ENCODE peak calls at places on chromosomes 3 and 15, in four cellular contexts. M, I, U and T are unnamed samples.
A peak's percentile ranks its signal among the peaks of the same experiment; 100 is the strongest.

GRCh38 chr15:84715442-84716035 is 400 bp downstream of the SEC11A start:
- DNase-seq in M (no peak), I (no peak), U (peak; percentile 65), T (no peak)

GRCh38 chr15:100763764-100764750 is 115.6 kb upstream of the ALDH1A3 start:
- DNase-seq in M (no peak), I (peak; percentile 57), U (no peak), T (no peak)

GRCh38 chr3:190534386-190534785 is 20.5 kb downstream of the IL1RAP start:
- DNase-seq in M (no peak), I (no peak), U (no peak), T (no peak)

GRCh38 chr15:83010709-83011270 is 649 bp downstream of the C15orf40 start:
- DNase-seq in M (peak; percentile 55), I (peak; percentile 87), U (peak; percentile 89), T (peak; percentile 85)

GRCh38 chr3:95815828-95816227 is 998.6 kb upstream of the EPHA6 start:
- DNase-seq in M (no peak), I (no peak), U (peak; percentile 21), T (no peak)

GRCh38 chr3:146612015-146612414 is 6.9 kb upstream of the PLSCR5 start:
- DNase-seq in M (no peak), I (no peak), U (no peak), T (no peak)

GRCh38 chr3:60080648-60081047 is 1030.8 kb upstream of the CFAP20DC start:
- DNase-seq in M (no peak), I (no peak), U (no peak), T (peak; percentile 60)

GRCh38 chr3:59388555-59389280 is 338.9 kb upstream of the CFAP20DC start:
- DNase-seq in M (no peak), I (no peak), U (no peak), T (no peak)

GRCh38 chr15:90957105-90957790 is 2.6 kb downstream of the RCCD1 start:
- DNase-seq in M (no peak), I (no peak), U (no peak), T (no peak)

GRCh38 chr3:193132923-193133463 is 108.0 kb upstream of the PLAAT1 start:
- DNase-seq in M (no peak), I (no peak), U (no peak), T (no peak)

GRCh38 chr15:70488002-70488605 is 275.3 kb downstream of the UACA start:
- DNase-seq in M (peak; percentile 10), I (peak; percentile 84), U (peak; percentile 89), T (peak; percentile 68)

GRCh38 chr3:50539356-50539838 is 28.1 kb downstream of the C3orf18 start:
- DNase-seq in M (no peak), I (no peak), U (no peak), T (no peak)

GRCh38 chr3:129249284-129250065 is at the start of gene COPG1:
- DNase-seq in M (peak; percentile 69), I (peak; percentile 93), U (peak; percentile 99), T (peak; percentile 89)

GRCh38 chr3:61005591-61005990 is 245.7 kb downstream of the FHIT start:
- DNase-seq in M (no peak), I (no peak), U (no peak), T (no peak)

GRCh38 chr3:43024183-43024865 is 45.2 kb downstream of the GASK1A start:
- DNase-seq in M (no peak), I (no peak), U (no peak), T (no peak)

GRCh38 chr3:160065282-160065681 is 76.6 kb downstream of the IL12A start:
- DNase-seq in M (no peak), I (no peak), U (no peak), T (no peak)

GRCh38 chr3:190996376-190996775 is 133.9 kb upstream of the GMNC start:
- DNase-seq in M (no peak), I (no peak), U (no peak), T (no peak)

GRCh38 chr15:75573643-75574384 is 5.3 kb downstream of the PTPN9 start:
- DNase-seq in M (no peak), I (no peak), U (no peak), T (no peak)

GRCh38 chr15:78302579-78302978 is 3.2 kb upstream of the SKIC8 start:
- DNase-seq in M (no peak), I (no peak), U (no peak), T (no peak)

GRCh38 chr15:43253431-43254403 is 13.0 kb downstream of the TGM5 start:
- DNase-seq in M (no peak), I (no peak), U (no peak), T (no peak)

GRCh38 chr3:30294241-30294667 is 312.1 kb upstream of the TGFBR2 start:
- DNase-seq in M (no peak), I (no peak), U (no peak), T (no peak)

GRCh38 chr3:99868438-99868723 is 50.7 kb downstream of the CMSS1 start:
- DNase-seq in M (no peak), I (no peak), U (no peak), T (no peak)

GRCh38 chr3:71681224-71681668 is 44.0 kb downstream of the EIF4E3 start:
- DNase-seq in M (no peak), I (peak; percentile 80), U (peak; percentile 52), T (peak; percentile 73)

GRCh38 chr3:32492684-32493436 is 9.8 kb downstream of the CMTM6 start:
- DNase-seq in M (no peak), I (no peak), U (no peak), T (no peak)

GRCh38 chr15:64653757-64654156 is 121.6 kb downstream of the RBPMS2 start:
- DNase-seq in M (no peak), I (no peak), U (peak; percentile 57), T (peak; percentile 32)

GRCh38 chr3:123623346-123623880 is 38.6 kb upstream of the HACD2 start:
- DNase-seq in M (no peak), I (no peak), U (no peak), T (no peak)

GRCh38 chr3:168885028-168885427 is 778.5 kb downstream of the MECOM start:
- DNase-seq in M (no peak), I (no peak), U (peak; percentile 17), T (no peak)

GRCh38 chr3:24242012-24242698 is 252.5 kb downstream of the THRB start:
- DNase-seq in M (no peak), I (no peak), U (no peak), T (peak; percentile 70)